ENCODE peak calls at places on chromosomes 16 and 17, in four cellular contexts. One of them, this sample, is unnamed.
A peak's percentile ranks its signal among the peaks of the same experiment; 100 is the strongest.

GRCh38 chr16:69918241-69918640 is 32.9 kb upstream of the CLEC18A start:
- DNase-seq in thyroid gland: no peak
- DNase-seq in fibroblast of the aortic adventitia: no peak
- DNase-seq in activated B cell treated with CpG ODN at 0.5 μM for 24 hours: no peak
- DNase-seq in this sample: no peak

GRCh38 chr16:1261131-1261917 is 5.5 kb downstream of the TPSD1 start:
- DNase-seq in fibroblast of the aortic adventitia: no peak
- DNase-seq in thyroid gland: no peak
- DNase-seq in activated B cell treated with CpG ODN at 0.5 μM for 24 hours: no peak
- DNase-seq in this sample: no peak

GRCh38 chr17:17907469-17907868 is 64.7 kb downstream of the TOM1L2 start:
- DNase-seq in fibroblast of the aortic adventitia: no peak
- DNase-seq in thyroid gland: no peak
- DNase-seq in activated B cell treated with CpG ODN at 0.5 μM for 24 hours: no peak
- DNase-seq in this sample: no peak

GRCh38 chr17:15261063-15261817 is 3.9 kb downstream of the PMP22 start:
- DNase-seq in fibroblast of the aortic adventitia: peak; percentile 63
- DNase-seq in activated B cell treated with CpG ODN at 0.5 μM for 24 hours: no peak
- DNase-seq in thyroid gland: peak; percentile 70
- DNase-seq in this sample: no peak

GRCh38 chr16:4869147-4869790 is 22.0 kb downstream of the UBN1 start:
- DNase-seq in fibroblast of the aortic adventitia: no peak
- DNase-seq in thyroid gland: peak; percentile 92
- DNase-seq in activated B cell treated with CpG ODN at 0.5 μM for 24 hours: no peak
- DNase-seq in this sample: no peak

GRCh38 chr17:81090361-81091133 is 55.6 kb downstream of the BAIAP2 start:
- DNase-seq in activated B cell treated with CpG ODN at 0.5 μM for 24 hours: no peak
- DNase-seq in fibroblast of the aortic adventitia: peak; percentile 32
- DNase-seq in thyroid gland: peak; percentile 31
- DNase-seq in this sample: peak; percentile 93

GRCh38 chr16:4412854-4413253 is 3.5 kb downstream of the CORO7 start:
- DNase-seq in activated B cell treated with CpG ODN at 0.5 μM for 24 hours: no peak
- DNase-seq in fibroblast of the aortic adventitia: no peak
- DNase-seq in thyroid gland: no peak
- DNase-seq in this sample: no peak

GRCh38 chr17:50979524-50979927 is 113.4 kb upstream of the TOB1 start:
- DNase-seq in thyroid gland: no peak
- DNase-seq in activated B cell treated with CpG ODN at 0.5 μM for 24 hours: no peak
- DNase-seq in fibroblast of the aortic adventitia: no peak
- DNase-seq in this sample: no peak

GRCh38 chr17:60169921-60170817 is 20.4 kb downstream of the CA4 start:
- DNase-seq in thyroid gland: no peak
- DNase-seq in activated B cell treated with CpG ODN at 0.5 μM for 24 hours: no peak
- DNase-seq in fibroblast of the aortic adventitia: peak; percentile 53
- DNase-seq in this sample: peak; percentile 66

GRCh38 chr16:84562174-84562815 is 55.6 kb downstream of the COTL1 start:
- DNase-seq in thyroid gland: no peak
- DNase-seq in fibroblast of the aortic adventitia: no peak
- DNase-seq in activated B cell treated with CpG ODN at 0.5 μM for 24 hours: peak; percentile 38
- DNase-seq in this sample: peak; percentile 80

GRCh38 chr16:83212301-83212841 is 585.6 kb downstream of the CDH13 start:
- DNase-seq in fibroblast of the aortic adventitia: no peak
- DNase-seq in thyroid gland: no peak
- DNase-seq in activated B cell treated with CpG ODN at 0.5 μM for 24 hours: no peak
- DNase-seq in this sample: no peak

GRCh38 chr16:2520784-2521577 is 810 bp downstream of the AMDHD2 start:
- DNase-seq in fibroblast of the aortic adventitia: no peak
- DNase-seq in activated B cell treated with CpG ODN at 0.5 μM for 24 hours: peak; percentile 57
- DNase-seq in thyroid gland: peak; percentile 19
- DNase-seq in this sample: peak; percentile 61

GRCh38 chr17:38509008-38509771 is 80.9 kb downstream of the ARHGAP23 start:
- DNase-seq in fibroblast of the aortic adventitia: peak; percentile 78
- DNase-seq in activated B cell treated with CpG ODN at 0.5 μM for 24 hours: peak; percentile 54
- DNase-seq in thyroid gland: peak; percentile 81
- DNase-seq in this sample: no peak

GRCh38 chr16:47664653-47665325 is 203.7 kb downstream of the PHKB start:
- DNase-seq in thyroid gland: no peak
- DNase-seq in activated B cell treated with CpG ODN at 0.5 μM for 24 hours: no peak
- DNase-seq in fibroblast of the aortic adventitia: peak; percentile 12
- DNase-seq in this sample: no peak

GRCh38 chr16:62068747-62069146 is 32.5 kb upstream of the CDH8 start:
- DNase-seq in fibroblast of the aortic adventitia: no peak
- DNase-seq in thyroid gland: no peak
- DNase-seq in activated B cell treated with CpG ODN at 0.5 μM for 24 hours: no peak
- DNase-seq in this sample: no peak

GRCh38 chr17:76547183-76547641 is 7.4 kb downstream of the PRCD start:
- DNase-seq in thyroid gland: peak; percentile 60
- DNase-seq in fibroblast of the aortic adventitia: peak; percentile 79
- DNase-seq in activated B cell treated with CpG ODN at 0.5 μM for 24 hours: no peak
- DNase-seq in this sample: no peak

GRCh38 chr17:40086150-40087044 is 14.0 kb downstream of the NR1D1 start:
- DNase-seq in fibroblast of the aortic adventitia: no peak
- DNase-seq in thyroid gland: peak; percentile 67
- DNase-seq in activated B cell treated with CpG ODN at 0.5 μM for 24 hours: peak; percentile 63
- DNase-seq in this sample: no peak

GRCh38 chr16:81738831-81739496 is 40.1 kb upstream of the PLCG2 start:
- DNase-seq in thyroid gland: peak; percentile 20
- DNase-seq in activated B cell treated with CpG ODN at 0.5 μM for 24 hours: peak; percentile 78
- DNase-seq in fibroblast of the aortic adventitia: no peak
- DNase-seq in this sample: peak; percentile 94
- TF ChIP-seq CTCF in thyroid gland: no peak
- TF ChIP-seq CTCF in activated B cell treated with CpG ODN at 0.5 μM for 24 hours: no peak
- TF ChIP-seq CTCF in fibroblast of the aortic adventitia: no peak
- TF ChIP-seq CTCF in this sample: no peak

DNA sequence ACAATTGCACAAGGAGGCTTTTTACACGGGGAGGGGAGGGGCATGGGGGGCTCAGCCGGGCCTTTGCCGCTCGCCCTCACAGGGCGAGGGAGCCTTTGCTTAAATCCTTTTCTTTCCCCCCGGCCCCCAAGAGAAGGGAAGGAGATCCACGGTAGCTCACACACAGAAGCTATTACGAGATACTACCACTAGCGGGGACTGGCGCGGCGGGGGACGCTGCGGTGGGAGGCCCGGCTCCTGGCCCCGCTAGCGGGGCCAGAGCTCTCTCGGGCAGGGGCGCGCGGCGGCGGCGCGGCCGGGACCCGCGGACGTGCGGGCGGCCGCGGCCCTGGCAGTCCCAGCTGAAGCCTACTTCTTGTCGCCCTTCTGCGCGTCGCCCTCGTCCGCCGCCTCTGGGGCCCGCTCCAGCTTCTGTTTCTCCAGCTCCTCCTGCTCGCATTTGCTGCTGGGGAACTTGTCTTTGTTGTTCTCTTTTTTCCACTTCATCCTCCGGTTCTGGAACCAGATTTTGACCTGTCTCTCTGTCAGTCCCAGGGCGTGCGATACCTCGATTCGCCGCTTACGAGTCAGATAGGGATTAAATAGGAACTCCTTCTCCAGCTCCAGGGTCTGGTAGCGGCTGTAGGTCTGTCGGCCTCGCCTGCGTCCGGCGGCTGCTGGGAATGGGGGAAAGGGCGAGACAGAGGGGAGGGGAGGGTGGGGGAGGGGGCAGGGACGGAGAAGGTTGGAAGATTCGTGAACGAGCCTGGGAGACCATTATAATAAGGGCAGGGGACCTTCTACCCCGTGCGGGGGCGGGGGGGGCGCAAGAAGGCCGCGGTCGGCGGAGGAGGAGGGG is 2.0 kb downstream of the HOXB8 start:
- DNase-seq in thyroid gland: no peak
- DNase-seq in fibroblast of the aortic adventitia: no peak
- DNase-seq in activated B cell treated with CpG ODN at 0.5 μM for 24 hours: peak; percentile 57
- DNase-seq in this sample: no peak
- TF ChIP-seq CTCF in thyroid gland: no peak
- TF ChIP-seq CTCF in fibroblast of the aortic adventitia: peak; percentile 38
- TF ChIP-seq CTCF in activated B cell treated with CpG ODN at 0.5 μM for 24 hours: no peak
- TF ChIP-seq CTCF in this sample: peak; percentile 49

DNA sequence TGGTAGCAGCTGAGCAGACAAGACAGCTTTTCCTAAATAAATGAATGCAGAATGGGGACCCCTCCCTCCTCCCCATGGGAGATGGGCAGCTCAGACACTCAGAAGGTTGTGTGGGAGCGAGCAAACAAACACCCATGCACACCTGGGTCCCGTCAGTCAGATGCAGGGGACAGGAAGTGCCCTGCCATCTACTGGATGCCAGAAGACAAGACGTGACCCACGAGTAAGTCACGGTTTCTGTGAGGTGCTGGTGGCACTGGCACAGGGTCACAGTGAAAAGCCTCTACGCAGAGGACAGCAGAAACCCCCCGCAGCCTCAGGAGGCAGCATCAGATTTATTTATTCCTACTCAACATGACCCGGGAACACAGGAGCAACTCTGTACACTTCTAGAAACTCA is 8.4 kb downstream of the HBQ1 start:
- DNase-seq in thyroid gland: no peak
- DNase-seq in fibroblast of the aortic adventitia: no peak
- DNase-seq in activated B cell treated with CpG ODN at 0.5 μM for 24 hours: no peak
- DNase-seq in this sample: no peak
- TF ChIP-seq CTCF in thyroid gland: no peak
- TF ChIP-seq CTCF in fibroblast of the aortic adventitia: no peak
- TF ChIP-seq CTCF in activated B cell treated with CpG ODN at 0.5 μM for 24 hours: no peak
- TF ChIP-seq CTCF in this sample: no peak

GRCh38 chr16:86046026-86046713 is 147.2 kb downstream of the IRF8 start:
- DNase-seq in activated B cell treated with CpG ODN at 0.5 μM for 24 hours: no peak
- DNase-seq in thyroid gland: no peak
- DNase-seq in fibroblast of the aortic adventitia: no peak
- DNase-seq in this sample: no peak

GRCh38 chr16:86044241-86044671 is 145.3 kb downstream of the IRF8 start:
- DNase-seq in fibroblast of the aortic adventitia: peak; percentile 52
- DNase-seq in thyroid gland: peak; percentile 14
- DNase-seq in activated B cell treated with CpG ODN at 0.5 μM for 24 hours: peak; percentile 30
- DNase-seq in this sample: no peak

GRCh38 chr16:86046901-86047300 is 147.9 kb downstream of the IRF8 start:
- DNase-seq in activated B cell treated with CpG ODN at 0.5 μM for 24 hours: no peak
- DNase-seq in fibroblast of the aortic adventitia: no peak
- DNase-seq in thyroid gland: no peak
- DNase-seq in this sample: no peak

GRCh38 chr16:86044881-86045600 is 146.1 kb downstream of the IRF8 start:
- DNase-seq in fibroblast of the aortic adventitia: no peak
- DNase-seq in activated B cell treated with CpG ODN at 0.5 μM for 24 hours: no peak
- DNase-seq in thyroid gland: no peak
- DNase-seq in this sample: no peak

DNA sequence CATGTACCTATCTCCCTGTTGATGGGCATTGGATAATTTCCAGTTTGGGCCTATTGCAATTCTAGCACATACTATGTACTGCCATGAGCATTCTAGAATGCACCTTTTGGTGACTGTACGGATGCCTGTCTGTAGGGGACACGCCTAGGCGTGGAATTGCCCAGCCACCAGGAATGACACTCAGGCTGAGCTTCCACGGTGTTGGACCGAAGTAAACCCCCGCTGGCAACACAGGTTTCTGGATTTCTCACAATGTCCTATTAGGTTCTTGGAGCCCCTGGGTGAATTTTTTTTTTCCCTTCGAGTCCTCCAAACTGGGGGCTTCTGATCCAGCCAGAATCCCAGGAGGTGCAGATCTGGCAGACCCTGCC is 146.6 kb downstream of the IRF8 start:
- DNase-seq in activated B cell treated with CpG ODN at 0.5 μM for 24 hours: no peak
- DNase-seq in fibroblast of the aortic adventitia: no peak
- DNase-seq in thyroid gland: no peak
- DNase-seq in this sample: no peak
- TF ChIP-seq CTCF in activated B cell treated with CpG ODN at 0.5 μM for 24 hours: no peak
- TF ChIP-seq CTCF in fibroblast of the aortic adventitia: no peak
- TF ChIP-seq CTCF in thyroid gland: no peak
- TF ChIP-seq CTCF in this sample: no peak

GRCh38 chr16:71230122-71230845 is at the start of gene HYDIN:
- DNase-seq in thyroid gland: peak; percentile 94
- DNase-seq in activated B cell treated with CpG ODN at 0.5 μM for 24 hours: no peak
- DNase-seq in fibroblast of the aortic adventitia: peak; percentile 4
- DNase-seq in this sample: no peak
- TF ChIP-seq CTCF in thyroid gland: no peak
- TF ChIP-seq CTCF in activated B cell treated with CpG ODN at 0.5 μM for 24 hours: no peak
- TF ChIP-seq CTCF in fibroblast of the aortic adventitia: no peak
- TF ChIP-seq CTCF in this sample: no peak

DNA sequence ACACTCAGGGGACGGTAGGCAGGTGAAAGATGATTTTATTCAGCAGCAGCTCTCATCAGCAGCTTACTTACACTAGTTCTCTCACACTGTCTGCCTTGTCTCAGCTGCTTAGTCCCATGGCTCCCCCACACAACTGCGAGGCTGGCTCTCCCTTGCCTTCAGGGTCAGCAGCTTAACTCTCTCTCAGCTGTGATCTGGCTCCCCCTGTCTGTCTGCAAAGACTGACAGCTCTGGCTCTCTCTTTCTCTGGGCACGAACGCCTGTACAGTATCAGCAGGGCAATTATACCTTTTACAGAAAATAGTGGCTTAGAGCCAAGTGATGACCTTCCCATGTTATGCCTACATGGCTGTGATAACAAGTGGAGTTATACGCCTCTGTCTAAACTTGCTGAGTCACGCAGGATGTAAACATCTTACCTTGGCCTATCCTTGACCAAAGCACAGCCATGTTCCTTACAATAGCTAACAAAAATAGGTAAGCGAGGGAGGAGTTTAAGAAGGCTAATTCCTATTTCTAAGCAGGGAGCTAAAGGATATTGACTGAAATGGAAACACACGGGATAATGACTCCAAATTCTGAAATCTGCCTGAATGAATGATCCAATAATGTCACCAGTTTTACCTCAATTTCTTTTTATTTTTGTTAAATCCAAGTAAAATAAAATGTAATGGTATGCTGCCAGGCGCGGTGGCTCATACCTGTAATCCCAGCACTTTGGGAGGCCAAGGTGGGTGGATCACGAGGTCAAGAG is 1.1 kb upstream of the NDUFAB1 start:
- DNase-seq in activated B cell treated with CpG ODN at 0.5 μM for 24 hours: peak; percentile 24
- DNase-seq in fibroblast of the aortic adventitia: no peak
- DNase-seq in thyroid gland: no peak
- DNase-seq in this sample: no peak
- TF ChIP-seq CTCF in activated B cell treated with CpG ODN at 0.5 μM for 24 hours: no peak
- TF ChIP-seq CTCF in fibroblast of the aortic adventitia: no peak
- TF ChIP-seq CTCF in thyroid gland: no peak
- TF ChIP-seq CTCF in this sample: no peak

GRCh38 chr16:57735755-57736418 is at the start of gene KATNB1:
- DNase-seq in thyroid gland: no peak
- DNase-seq in activated B cell treated with CpG ODN at 0.5 μM for 24 hours: no peak
- DNase-seq in fibroblast of the aortic adventitia: no peak
- DNase-seq in this sample: no peak

GRCh38 chr16:57738844-57739243 is 3.3 kb downstream of the KATNB1 start:
- DNase-seq in activated B cell treated with CpG ODN at 0.5 μM for 24 hours: no peak
- DNase-seq in fibroblast of the aortic adventitia: no peak
- DNase-seq in thyroid gland: no peak
- DNase-seq in this sample: no peak

GRCh38 chr16:57734308-57734924 is 1.2 kb upstream of the KATNB1 start:
- DNase-seq in fibroblast of the aortic adventitia: no peak
- DNase-seq in thyroid gland: no peak
- DNase-seq in activated B cell treated with CpG ODN at 0.5 μM for 24 hours: no peak
- DNase-seq in this sample: no peak

GRCh38 chr16:57734925-57735754 is 430 bp upstream of the KATNB1 start:
- DNase-seq in activated B cell treated with CpG ODN at 0.5 μM for 24 hours: peak; percentile 94
- DNase-seq in fibroblast of the aortic adventitia: peak; percentile 100
- DNase-seq in thyroid gland: peak; percentile 99
- DNase-seq in this sample: peak; percentile 99

GRCh38 chr16:57736419-57737281 is 1.1 kb downstream of the KATNB1 start:
- DNase-seq in thyroid gland: peak; percentile 72
- DNase-seq in fibroblast of the aortic adventitia: peak; percentile 75
- DNase-seq in activated B cell treated with CpG ODN at 0.5 μM for 24 hours: no peak
- DNase-seq in this sample: no peak
- TF ChIP-seq CTCF in thyroid gland: no peak
- TF ChIP-seq CTCF in fibroblast of the aortic adventitia: peak; percentile 26
- TF ChIP-seq CTCF in activated B cell treated with CpG ODN at 0.5 μM for 24 hours: no peak
- TF ChIP-seq CTCF in this sample: no peak

GRCh38 chr17:58312824-58313223 is 15.8 kb downstream of the TSPOAP1 start:
- DNase-seq in thyroid gland: no peak
- DNase-seq in activated B cell treated with CpG ODN at 0.5 μM for 24 hours: no peak
- DNase-seq in fibroblast of the aortic adventitia: peak; percentile 19
- DNase-seq in this sample: no peak
- TF ChIP-seq CTCF in thyroid gland: no peak
- TF ChIP-seq CTCF in activated B cell treated with CpG ODN at 0.5 μM for 24 hours: no peak
- TF ChIP-seq CTCF in fibroblast of the aortic adventitia: peak; percentile 2
- TF ChIP-seq CTCF in this sample: no peak

GRCh38 chr17:69506489-69506888 is 92.0 kb downstream of the MAP2K6 start:
- DNase-seq in activated B cell treated with CpG ODN at 0.5 μM for 24 hours: no peak
- DNase-seq in fibroblast of the aortic adventitia: no peak
- DNase-seq in thyroid gland: no peak
- DNase-seq in this sample: no peak
- TF ChIP-seq CTCF in activated B cell treated with CpG ODN at 0.5 μM for 24 hours: no peak
- TF ChIP-seq CTCF in fibroblast of the aortic adventitia: peak; percentile 24
- TF ChIP-seq CTCF in thyroid gland: no peak
- TF ChIP-seq CTCF in this sample: peak; percentile 25